ENCODE peak calls at places on chromosomes 6 and 20, in seven cellular contexts. B is COR-L47, R is SJSA1, S is cardiac septum, J is hippocampal formation, D is lower leg skin, N is astrocyte of the spinal cord. C is an unnamed sample.

GRCh38 chr6:111478749-111479148 is 4.3 kb downstream of the REV3L start:
- DNase-seq in D (no peak), J (no peak), R (no peak), N (peak), B (peak), S (no peak), C (no peak)

GRCh38 chr20:20184149-20184548 is 131.8 kb downstream of the CFAP61 start:
- DNase-seq in S (no peak), R (no peak), B (no peak), N (no peak), J (no peak), D (no peak), C (no peak)

GRCh38 chr6:160120087-160120486 is 1.5 kb upstream of the SLC22A1 start:
- DNase-seq in R (no peak), J (no peak), N (no peak), D (no peak), B (no peak), S (no peak), C (no peak)

GRCh38 chr6:13715444-13715883 is 3.8 kb upstream of the RANBP9 start:
- DNase-seq in N (no peak), J (no peak), R (no peak), D (no peak), S (no peak), B (no peak), C (no peak)

GRCh38 chr6:106442351-106442750 is 81.8 kb downstream of the CRYBG1 start:
- DNase-seq in D (no peak), B (no peak), S (no peak), N (no peak), J (no peak), R (no peak), C (no peak)

GRCh38 chr6:21019614-21020013 is 485.4 kb downstream of the CDKAL1 start:
- DNase-seq in S (no peak), N (peak), R (no peak), B (no peak), J (no peak), D (no peak), C (no peak)

GRCh38 chr6:13441778-13442177 is 45.6 kb downstream of the GFOD1 start:
- DNase-seq in J (no peak), D (no peak), R (no peak), B (no peak), N (no peak), S (no peak), C (no peak)

GRCh38 chr6:73585566-73586415 is 65.0 kb upstream of the EEF1A1 start:
- DNase-seq in N (peak), D (peak), J (no peak), B (no peak), R (peak), S (no peak), C (no peak)

GRCh38 chr20:58416832-58417231 is 27.8 kb downstream of the VAPB start:
- DNase-seq in B (no peak), S (no peak), J (no peak), N (no peak), D (no peak), R (no peak), C (no peak)

GRCh38 chr6:56866917-56867522 is 87.9 kb upstream of the BEND6 start:
- DNase-seq in S (no peak), J (no peak), B (no peak), N (peak), R (no peak), D (no peak), C (no peak)

GRCh38 chr6:118813795-118814194 is 80.2 kb upstream of the ASF1A start:
- DNase-seq in B (no peak), R (no peak), N (peak), D (no peak), S (no peak), J (no peak), C (no peak)

GRCh38 chr6:108764580-108764950 is 83.7 kb upstream of the ARMC2 start:
- DNase-seq in N (no peak), D (no peak), B (no peak), S (no peak), R (peak), J (no peak), C (no peak)

C was measured in RWPE2.